ENCODE peak calls at places on chromosome 15, in eight cellular contexts. W is K562, P is HCT116, D is esophagus muscularis mucosa, O is breast epithelium, E is sigmoid colon, T is suprapubic skin, Z is stomach. S is an unnamed sample.

GRCh38 chr15:90221251-90221900 is 12.4 kb downstream of the CIB1 start:
- DNase-seq in E (peak), T (no peak), W (no peak), P (no peak), D (no peak), Z (peak), O (peak), S (peak)

GRCh38 chr15:79133309-79133708 is 42.7 kb upstream of the RASGRF1 start:
- DNase-seq in T (no peak), Z (no peak), D (no peak), P (no peak), E (no peak), O (no peak), W (no peak), S (no peak)

GRCh38 chr15:28075482-28076029 is 23.6 kb downstream of the OCA2 start:
- DNase-seq in O (no peak), E (no peak), D (no peak), Z (no peak), W (no peak), T (no peak), P (no peak), S (no peak)

GRCh38 chr15:66993874-66994696 is 71.3 kb upstream of the SMAD3 start:
- DNase-seq in E (no peak), T (no peak), W (no peak), Z (no peak), P (no peak), O (no peak), D (peak), S (no peak)

GRCh38 chr15:34754674-34755418 is at the start of gene GJD2:
- DNase-seq in O (no peak), T (no peak), E (no peak), W (peak), Z (no peak), D (no peak), P (no peak), S (no peak)

GRCh38 chr15:95169701-95170459 is 938.5 kb downstream of the MCTP2 start:
- DNase-seq in O (peak), T (peak), P (no peak), E (peak), W (no peak), D (no peak), Z (peak), S (no peak)

GRCh38 chr15:24823473-24823872 is 131.3 kb upstream of the SNRPN start:
- DNase-seq in D (no peak), O (no peak), W (peak), Z (no peak), P (no peak), E (no peak), T (no peak), S (no peak)

GRCh38 chr15:34514251-34514760 is 69.1 kb downstream of the GOLGA8B start:
- DNase-seq in E (peak), D (no peak), O (no peak), Z (no peak), T (no peak), P (no peak), W (peak), S (peak)

GRCh38 chr15:83653288-83653638 is 660 bp upstream of the ADAMTSL3 start:
- DNase-seq in P (no peak), E (no peak), W (no peak), Z (no peak), D (no peak), T (no peak), O (no peak), S (no peak)

GRCh38 chr15:81411969-81412633 is 38.1 kb upstream of the TMC3 start:
- DNase-seq in W (no peak), O (no peak), D (no peak), P (no peak), Z (no peak), T (no peak), E (no peak), S (no peak)

GRCh38 chr15:91670108-91670507 is 183.4 kb upstream of the SLCO3A1 start:
- DNase-seq in E (no peak), O (no peak), D (no peak), P (no peak), Z (no peak), W (no peak), T (no peak), S (no peak)

GRCh38 chr15:63729115-63729884 is 104.4 kb downstream of the HERC1 start:
- DNase-seq in W (no peak), T (no peak), E (no peak), O (no peak), P (no peak), D (no peak), Z (no peak), S (no peak)

GRCh38 chr15:98043160-98044059 is 82.9 kb downstream of the ARRDC4 start:
- DNase-seq in Z (no peak), O (no peak), D (peak), P (no peak), E (no peak), W (no peak), T (no peak), S (no peak)

GRCh38 chr15:40768492-40769309 is 1.1 kb upstream of the C15orf62 start:
- DNase-seq in T (no peak), D (no peak), W (no peak), E (no peak), P (no peak), Z (peak), O (no peak), S (peak)
- TF ChIP-seq POLR2AphosphoS5 in T (no peak), D (no peak), W (no peak), E (no peak), P (no peak), Z (peak), O (no peak), S (no peak)

GRCh38 chr15:31325976-31326728 is 483 bp upstream of the KLF13 start:
- DNase-seq in W (peak), T (peak), P (peak), E (peak), Z (peak), O (peak), D (peak), S (peak)
- TF ChIP-seq POLR2A in W (peak), T (peak), P (peak), E (peak), Z (no peak), O (peak), D (peak), S (peak)

DNA sequence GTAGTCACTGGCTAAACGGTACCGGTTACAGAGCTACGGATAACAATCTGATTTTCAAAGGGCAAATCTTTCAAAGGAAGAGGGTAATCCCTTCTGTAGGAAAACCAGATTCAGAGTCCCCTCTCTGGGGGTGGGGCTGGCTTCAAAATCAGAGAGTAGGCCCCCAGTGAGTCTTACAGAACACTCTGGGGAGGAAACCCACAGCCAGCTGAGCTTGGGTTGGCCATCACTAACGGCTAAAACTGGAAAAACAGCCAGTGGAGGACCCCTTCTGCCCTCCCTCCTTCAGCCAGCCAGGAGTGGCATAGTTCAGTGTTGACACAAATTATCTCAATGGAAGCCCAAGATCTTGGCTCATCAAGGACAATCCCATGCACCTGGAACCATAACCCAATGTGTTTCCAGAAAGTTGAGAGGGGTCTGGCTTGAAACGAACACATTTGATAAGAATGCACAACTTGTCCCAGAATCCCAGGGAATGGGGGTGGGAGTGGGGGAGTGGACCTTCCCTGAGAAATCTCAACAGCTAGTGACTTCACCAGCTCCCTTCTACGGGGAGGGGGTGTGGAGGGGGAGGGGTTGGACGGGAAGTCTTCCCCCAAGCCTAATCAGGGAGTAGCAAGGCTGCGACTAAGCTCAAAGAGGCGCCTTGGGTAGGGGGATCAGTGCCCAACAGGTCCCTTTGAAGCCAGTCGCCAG is 1.0 kb downstream of the RASL12 start:
- DNase-seq in W (no peak), P (no peak), D (no peak), Z (no peak), O (no peak), E (peak), T (no peak), S (no peak)
- TF ChIP-seq POLR2AphosphoS5 in W (no peak), P (no peak), D (peak), Z (no peak), O (no peak), E (peak), T (no peak), S (no peak)

DNA sequence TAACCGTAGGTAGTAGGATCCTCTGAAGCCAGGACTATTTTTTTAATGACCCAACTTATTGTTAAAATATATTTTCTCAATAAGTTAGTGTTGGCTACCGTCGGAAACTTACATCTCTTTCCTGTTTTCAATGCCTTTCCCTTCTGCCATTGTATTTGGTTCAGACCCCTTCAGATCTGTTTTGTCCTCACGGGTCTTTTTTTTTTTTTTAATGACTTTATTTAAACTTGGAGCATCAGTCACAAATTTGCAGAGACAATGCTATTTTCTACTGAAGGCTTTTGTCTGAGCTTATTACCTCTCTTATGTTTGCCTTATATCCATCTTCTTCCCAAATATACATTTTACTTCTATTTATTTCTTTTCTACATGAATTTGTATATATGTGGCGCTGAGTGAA is 47.6 kb downstream of the PDE8A start:
- DNase-seq in D (no peak), P (no peak), W (no peak), O (no peak), T (no peak), E (no peak), Z (no peak), S (no peak)
- TF ChIP-seq POLR2A in D (no peak), P (no peak), W (no peak), O (no peak), T (no peak), E (no peak), Z (no peak), S (no peak)

DNA sequence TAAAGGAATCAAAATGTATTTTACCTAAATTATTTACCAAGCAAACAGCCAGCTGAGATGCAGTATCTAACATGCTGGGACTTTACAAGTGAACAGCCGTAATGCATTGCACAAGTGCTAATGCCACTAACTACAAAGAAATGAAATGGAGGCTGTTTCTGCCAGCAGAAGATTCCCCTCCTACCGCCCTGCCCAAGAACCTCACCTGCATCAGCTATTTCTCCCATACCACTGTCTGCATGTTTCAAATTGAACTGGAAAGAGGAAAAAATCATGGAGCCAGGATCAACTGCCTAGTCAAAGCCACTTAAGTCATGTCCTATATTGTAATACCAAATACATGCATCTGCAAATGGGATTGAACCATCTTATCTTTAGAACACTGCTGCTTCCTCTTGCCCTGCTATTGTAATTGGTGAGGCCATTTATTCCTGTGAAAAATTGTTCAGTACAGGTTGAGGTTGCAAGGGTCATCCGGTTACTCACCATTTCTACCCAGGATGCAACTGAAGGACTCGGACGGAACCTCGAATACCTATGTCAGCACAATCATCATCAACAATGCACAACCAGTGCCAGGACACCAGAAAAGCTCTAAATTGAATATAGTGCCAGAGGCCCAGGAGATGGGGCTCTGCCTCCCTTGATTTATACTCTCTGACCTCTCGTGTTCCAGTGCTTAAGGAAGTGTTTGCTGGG is 27.5 kb downstream of the ANXA2 start:
- DNase-seq in E (no peak), O (no peak), Z (no peak), D (no peak), P (no peak), W (no peak), T (no peak), S (no peak)
- TF ChIP-seq POLR2AphosphoS5 in E (peak), O (peak), Z (peak), D (peak), P (no peak), W (no peak), T (no peak), S (no peak)

S was measured in GM12892.